ENCODE peak calls at places on chromosomes 12 and 14, in ten cellular contexts. One of them, this sample, is unnamed.

GRCh38 chr12:68932701-68933563 is at the start of gene CPM:
- DNase-seq in transverse colon: peak; percentile 85
- DNase-seq in prostate gland: peak; percentile 75
- DNase-seq in A549: peak; percentile 62
- DNase-seq in IMR-90: peak; percentile 25
- DNase-seq in sigmoid colon: peak; percentile 66
- DNase-seq in right lobe of liver: peak; percentile 92
- DNase-seq in spleen: peak; percentile 96
- DNase-seq in H54: no peak
- DNase-seq in suprapubic skin: no peak
- DNase-seq in this sample: peak; percentile 77

GRCh38 chr12:52691076-52691764 is 11.0 kb upstream of the KRT1 start:
- DNase-seq in IMR-90: no peak
- DNase-seq in transverse colon: peak; percentile 27
- DNase-seq in sigmoid colon: no peak
- DNase-seq in H54: no peak
- DNase-seq in A549: no peak
- DNase-seq in right lobe of liver: peak; percentile 27
- DNase-seq in spleen: peak; percentile 82
- DNase-seq in suprapubic skin: no peak
- DNase-seq in prostate gland: no peak
- DNase-seq in this sample: no peak

GRCh38 chr14:68177728-68178127 is 358.1 kb downstream of the RAD51B start:
- DNase-seq in H54: no peak
- DNase-seq in transverse colon: no peak
- DNase-seq in spleen: no peak
- DNase-seq in suprapubic skin: no peak
- DNase-seq in prostate gland: no peak
- DNase-seq in IMR-90: no peak
- DNase-seq in right lobe of liver: no peak
- DNase-seq in sigmoid colon: no peak
- DNase-seq in A549: no peak
- DNase-seq in this sample: no peak

GRCh38 chr14:68899033-68899603 is 80.0 kb downstream of the ACTN1 start:
- DNase-seq in spleen: no peak
- DNase-seq in A549: no peak
- DNase-seq in IMR-90: no peak
- DNase-seq in suprapubic skin: no peak
- DNase-seq in H54: no peak
- DNase-seq in transverse colon: no peak
- DNase-seq in sigmoid colon: no peak
- DNase-seq in prostate gland: no peak
- DNase-seq in right lobe of liver: no peak
- DNase-seq in this sample: no peak

GRCh38 chr12:89875225-89875624 is 166.6 kb upstream of the ATP2B1 start:
- DNase-seq in transverse colon: no peak
- DNase-seq in spleen: no peak
- DNase-seq in sigmoid colon: no peak
- DNase-seq in suprapubic skin: no peak
- DNase-seq in prostate gland: no peak
- DNase-seq in IMR-90: peak; percentile 81
- DNase-seq in A549: no peak
- DNase-seq in right lobe of liver: no peak
- DNase-seq in H54: no peak
- DNase-seq in this sample: no peak

GRCh38 chr14:90844321-90844720 is 28.1 kb upstream of the TTC7B start:
- DNase-seq in IMR-90: no peak
- DNase-seq in prostate gland: no peak
- DNase-seq in transverse colon: no peak
- DNase-seq in suprapubic skin: no peak
- DNase-seq in sigmoid colon: no peak
- DNase-seq in H54: no peak
- DNase-seq in A549: no peak
- DNase-seq in right lobe of liver: no peak
- DNase-seq in spleen: no peak
- DNase-seq in this sample: no peak

GRCh38 chr14:94045563-94046345 is 19.6 kb downstream of the OTUB2 start:
- DNase-seq in right lobe of liver: no peak
- DNase-seq in suprapubic skin: peak; percentile 9
- DNase-seq in sigmoid colon: peak; percentile 46
- DNase-seq in transverse colon: peak; percentile 3
- DNase-seq in prostate gland: no peak
- DNase-seq in spleen: peak; percentile 68
- DNase-seq in A549: no peak
- DNase-seq in IMR-90: no peak
- DNase-seq in H54: no peak
- DNase-seq in this sample: no peak

GRCh38 chr14:71594828-71595227 is 337.4 kb upstream of the RGS6 start:
- DNase-seq in sigmoid colon: no peak
- DNase-seq in transverse colon: no peak
- DNase-seq in IMR-90: peak; percentile 32
- DNase-seq in spleen: no peak
- DNase-seq in suprapubic skin: no peak
- DNase-seq in right lobe of liver: no peak
- DNase-seq in A549: no peak
- DNase-seq in prostate gland: no peak
- DNase-seq in H54: no peak
- DNase-seq in this sample: no peak

GRCh38 chr12:95248604-95249355 is 31.2 kb downstream of the VEZT start:
- DNase-seq in sigmoid colon: no peak
- DNase-seq in right lobe of liver: no peak
- DNase-seq in prostate gland: no peak
- DNase-seq in IMR-90: peak; percentile 41
- DNase-seq in A549: no peak
- DNase-seq in suprapubic skin: no peak
- DNase-seq in transverse colon: no peak
- DNase-seq in H54: no peak
- DNase-seq in spleen: no peak
- DNase-seq in this sample: no peak

GRCh38 chr12:14716848-14717444 is 20.5 kb upstream of the GUCY2C start:
- DNase-seq in right lobe of liver: no peak
- DNase-seq in spleen: no peak
- DNase-seq in A549: peak; percentile 71
- DNase-seq in transverse colon: peak; percentile 57
- DNase-seq in prostate gland: peak; percentile 13
- DNase-seq in sigmoid colon: no peak
- DNase-seq in suprapubic skin: no peak
- DNase-seq in H54: peak; percentile 8
- DNase-seq in IMR-90: peak; percentile 37
- DNase-seq in this sample: no peak

GRCh38 chr14:77026930-77027537 is 1.5 kb downstream of the IRF2BPL start:
- DNase-seq in sigmoid colon: peak; percentile 79
- DNase-seq in H54: no peak
- DNase-seq in prostate gland: no peak
- DNase-seq in A549: peak; percentile 69
- DNase-seq in transverse colon: no peak
- DNase-seq in spleen: peak; percentile 93
- DNase-seq in suprapubic skin: peak; percentile 82
- DNase-seq in IMR-90: peak; percentile 54
- DNase-seq in right lobe of liver: peak; percentile 46
- DNase-seq in this sample: peak; percentile 73

GRCh38 chr12:105234197-105234596 is 1.8 kb downstream of the APPL2 start:
- DNase-seq in transverse colon: no peak
- DNase-seq in right lobe of liver: no peak
- DNase-seq in sigmoid colon: no peak
- DNase-seq in prostate gland: no peak
- DNase-seq in IMR-90: no peak
- DNase-seq in spleen: no peak
- DNase-seq in A549: no peak
- DNase-seq in suprapubic skin: no peak
- DNase-seq in H54: no peak
- DNase-seq in this sample: no peak

DNA sequence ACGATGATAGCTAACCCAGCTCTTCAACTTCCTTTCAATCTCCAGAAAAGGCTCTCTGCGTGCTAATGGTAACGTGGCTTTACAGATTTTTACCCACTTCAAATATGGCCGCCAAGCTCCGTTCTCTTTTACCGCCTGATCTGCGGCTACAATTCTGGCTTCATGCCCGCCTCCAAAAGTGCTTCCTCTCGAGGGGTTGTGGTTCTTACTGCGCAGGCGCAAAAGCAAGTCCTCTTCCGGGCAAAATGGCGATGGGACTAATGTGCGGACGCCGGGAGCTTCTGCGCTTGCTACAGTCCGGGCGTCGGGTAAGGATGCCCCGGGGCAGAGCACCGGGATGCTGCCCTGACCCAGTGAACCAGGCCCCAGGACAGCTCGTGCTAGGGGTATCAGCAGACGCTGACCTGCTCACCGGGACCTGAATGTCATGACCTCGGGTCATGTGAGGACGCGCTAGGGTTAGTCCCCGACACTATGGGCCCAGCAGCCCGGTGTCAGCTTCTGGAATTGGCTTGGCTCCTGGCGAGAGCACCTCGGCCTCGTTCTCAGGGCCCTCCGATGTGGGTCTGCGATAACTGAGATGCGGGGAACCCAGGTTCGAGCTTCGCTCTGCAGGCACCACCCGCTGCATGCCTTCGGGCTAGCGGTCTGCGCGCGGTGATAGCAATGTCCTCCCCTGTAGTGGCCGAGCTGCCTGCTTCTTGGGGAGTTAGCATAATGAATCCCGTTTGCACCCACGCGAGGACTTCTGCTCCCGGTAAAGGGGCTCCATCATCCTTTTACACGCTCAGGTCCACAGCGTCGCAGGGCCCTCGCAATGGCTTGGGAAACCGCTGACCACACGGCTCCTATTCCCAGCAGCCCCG is at the start of gene OXA1L:
- DNase-seq in sigmoid colon: peak; percentile 99
- DNase-seq in suprapubic skin: peak; percentile 99
- DNase-seq in spleen: peak; percentile 97
- DNase-seq in transverse colon: peak; percentile 98
- DNase-seq in A549: peak; percentile 97
- DNase-seq in IMR-90: peak; percentile 98
- DNase-seq in right lobe of liver: peak; percentile 98
- DNase-seq in prostate gland: peak; percentile 97
- DNase-seq in H54: peak; percentile 61
- DNase-seq in this sample: peak; percentile 99
- TF ChIP-seq POLR2A in sigmoid colon: peak; percentile 25
- TF ChIP-seq POLR2A in suprapubic skin: no peak
- TF ChIP-seq POLR2A in spleen: no peak
- TF ChIP-seq POLR2A in transverse colon: peak; percentile 70
- TF ChIP-seq POLR2A in A549: peak; percentile 85
- TF ChIP-seq POLR2A in IMR-90: peak; percentile 72
- TF ChIP-seq POLR2A in right lobe of liver: peak; percentile 65
- TF ChIP-seq POLR2A in prostate gland: no peak
- TF ChIP-seq POLR2A in H54: peak; percentile 67
- TF ChIP-seq POLR2A in this sample: peak; percentile 63

GRCh38 chr14:101584049-101584859 is 23.0 kb downstream of the DIO3 start:
- DNase-seq in right lobe of liver: no peak
- DNase-seq in A549: no peak
- DNase-seq in transverse colon: no peak
- DNase-seq in H54: no peak
- DNase-seq in IMR-90: no peak
- DNase-seq in prostate gland: no peak
- DNase-seq in suprapubic skin: peak; percentile 87
- DNase-seq in spleen: peak; percentile 67
- DNase-seq in sigmoid colon: no peak
- DNase-seq in this sample: peak; percentile 2
- TF ChIP-seq POLR2A in right lobe of liver: no peak
- TF ChIP-seq POLR2A in A549: no peak
- TF ChIP-seq POLR2A in transverse colon: no peak
- TF ChIP-seq POLR2A in H54: no peak
- TF ChIP-seq POLR2A in IMR-90: no peak
- TF ChIP-seq POLR2A in prostate gland: no peak
- TF ChIP-seq POLR2A in suprapubic skin: no peak
- TF ChIP-seq POLR2A in spleen: no peak
- TF ChIP-seq POLR2A in sigmoid colon: no peak
- TF ChIP-seq POLR2A in this sample: no peak

GRCh38 chr12:1919763-1920162 is 1.3 kb upstream of the CACNA2D4 start:
- DNase-seq in prostate gland: no peak
- DNase-seq in spleen: no peak
- DNase-seq in sigmoid colon: no peak
- DNase-seq in transverse colon: no peak
- DNase-seq in H54: no peak
- DNase-seq in IMR-90: no peak
- DNase-seq in right lobe of liver: no peak
- DNase-seq in suprapubic skin: no peak
- DNase-seq in A549: no peak
- DNase-seq in this sample: no peak

GRCh38 chr12:1919284-1919683 is 832 bp upstream of the CACNA2D4 start:
- DNase-seq in transverse colon: no peak
- DNase-seq in sigmoid colon: no peak
- DNase-seq in A549: no peak
- DNase-seq in H54: no peak
- DNase-seq in prostate gland: no peak
- DNase-seq in spleen: peak; percentile 58
- DNase-seq in IMR-90: no peak
- DNase-seq in suprapubic skin: no peak
- DNase-seq in right lobe of liver: no peak
- DNase-seq in this sample: no peak

GRCh38 chr12:1918081-1918874 is at the start of gene CACNA2D4:
- DNase-seq in prostate gland: no peak
- DNase-seq in sigmoid colon: peak; percentile 60
- DNase-seq in suprapubic skin: peak; percentile 65
- DNase-seq in spleen: peak; percentile 82
- DNase-seq in right lobe of liver: no peak
- DNase-seq in H54: no peak
- DNase-seq in IMR-90: no peak
- DNase-seq in A549: no peak
- DNase-seq in transverse colon: no peak
- DNase-seq in this sample: no peak

GRCh38 chr12:1917172-1918070 is 1.0 kb downstream of the CACNA2D4 start:
- DNase-seq in prostate gland: no peak
- DNase-seq in IMR-90: no peak
- DNase-seq in suprapubic skin: peak; percentile 57
- DNase-seq in right lobe of liver: no peak
- DNase-seq in H54: no peak
- DNase-seq in transverse colon: no peak
- DNase-seq in sigmoid colon: peak; percentile 66
- DNase-seq in spleen: peak; percentile 79
- DNase-seq in A549: no peak
- DNase-seq in this sample: peak; percentile 39

DNA sequence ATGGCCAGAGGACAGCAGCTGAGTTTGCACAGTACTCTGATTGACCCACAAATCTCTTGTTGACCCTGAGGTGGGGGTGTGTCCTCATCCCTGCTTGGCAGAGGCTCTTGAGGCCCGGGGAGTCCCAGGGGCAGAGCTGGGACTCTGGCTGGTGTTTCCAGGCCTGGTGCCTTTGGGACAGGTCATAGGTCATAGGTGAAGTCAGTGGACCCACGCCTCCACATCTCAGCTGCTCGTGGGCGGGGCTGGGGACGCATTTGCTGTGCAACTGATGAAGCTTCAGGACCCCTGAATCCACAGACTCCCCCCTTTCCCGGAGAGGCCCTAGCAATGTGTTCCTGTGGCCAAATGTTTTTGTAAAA is 404 bp upstream of the CACNA2D4 start:
- DNase-seq in sigmoid colon: peak; percentile 38
- DNase-seq in A549: no peak
- DNase-seq in H54: no peak
- DNase-seq in spleen: peak; percentile 73
- DNase-seq in IMR-90: no peak
- DNase-seq in transverse colon: no peak
- DNase-seq in right lobe of liver: no peak
- DNase-seq in suprapubic skin: peak; percentile 76
- DNase-seq in prostate gland: no peak
- DNase-seq in this sample: no peak
- TF ChIP-seq POLR2A in sigmoid colon: no peak
- TF ChIP-seq POLR2A in A549: no peak
- TF ChIP-seq POLR2A in H54: no peak
- TF ChIP-seq POLR2A in spleen: no peak
- TF ChIP-seq POLR2A in IMR-90: no peak
- TF ChIP-seq POLR2A in transverse colon: no peak
- TF ChIP-seq POLR2A in right lobe of liver: no peak
- TF ChIP-seq POLR2A in suprapubic skin: no peak
- TF ChIP-seq POLR2A in prostate gland: no peak
- TF ChIP-seq POLR2A in this sample: no peak

GRCh38 chr14:51258280-51258679 is 18.2 kb downstream of the TMX1 start:
- DNase-seq in prostate gland: no peak
- DNase-seq in spleen: no peak
- DNase-seq in transverse colon: no peak
- DNase-seq in suprapubic skin: no peak
- DNase-seq in IMR-90: no peak
- DNase-seq in H54: no peak
- DNase-seq in A549: no peak
- DNase-seq in right lobe of liver: no peak
- DNase-seq in sigmoid colon: no peak
- DNase-seq in this sample: no peak
- TF ChIP-seq POLR2A in prostate gland: no peak
- TF ChIP-seq POLR2A in spleen: no peak
- TF ChIP-seq POLR2A in transverse colon: no peak
- TF ChIP-seq POLR2A in suprapubic skin: no peak
- TF ChIP-seq POLR2A in IMR-90: no peak
- TF ChIP-seq POLR2A in H54: no peak
- TF ChIP-seq POLR2A in A549: no peak
- TF ChIP-seq POLR2A in right lobe of liver: no peak
- TF ChIP-seq POLR2A in sigmoid colon: no peak
- TF ChIP-seq POLR2A in this sample: no peak

This sample was measured in heart left ventricle.